ENCODE peak calls at places on chromosomes 2 and 18, in seven cellular contexts. A is activated CD4-positive, alpha-beta T cell treated with anti-CD3 and anti-CD28 coated beads, Interleukin-2, amount 50 U/mL, for 1 hour; K is spleen; Q is ovary; W is fibroblast of pulmonary artery; O is stimulated activated CD8-positive, alpha-beta memory T cell treated with anti-CD3 and anti-CD28 coated beads, Interleukin-2, amount 100 ng/mL, for 48 hours; U is ureter. V is an unnamed sample.

GRCh38 chr18:52903858-52904257 is 563.9 kb downstream of the DCC start:
- DNase-seq in A (no peak), K (no peak), Q (no peak), W (peak; percentile 6), O (no peak), U (no peak), V (no peak)

GRCh38 chr2:219643084-219643473 is 15.6 kb downstream of the SLC4A3 start:
- DNase-seq in A (no peak), K (no peak), Q (peak; percentile 40), W (no peak), O (no peak), U (no peak), V (no peak)

GRCh38 chr2:147845608-147846002 is 776 bp downstream of the ACVR2A start:
- DNase-seq in A (no peak), K (no peak), Q (no peak), W (peak; percentile 18), O (no peak), U (no peak), V (peak; percentile 30)

GRCh38 chr2:172927381-172928357 is 148.0 kb upstream of the MAP3K20 start:
- DNase-seq in A (no peak), K (no peak), Q (no peak), W (peak; percentile 85), O (no peak), U (peak; percentile 65), V (no peak)

GRCh38 chr2:199228887-199229819 is 228.6 kb downstream of the SATB2 start:
- DNase-seq in A (no peak), K (peak; percentile 49), Q (no peak), W (peak; percentile 54), O (peak; percentile 0), U (no peak), V (peak; percentile 68)

GRCh38 chr2:2825516-2826208 is 494.6 kb upstream of the MYT1L start:
- DNase-seq in A (no peak), K (peak; percentile 68), Q (no peak), W (no peak), O (no peak), U (peak; percentile 18), V (no peak)

GRCh38 chr2:236167297-236168109 is 683 bp downstream of the GBX2 start:
- DNase-seq in A (no peak), K (peak; percentile 71), Q (no peak), W (peak; percentile 59), O (no peak), U (no peak), V (peak; percentile 42)

GRCh38 chr2:33136570-33136969 is 189.8 kb downstream of the LTBP1 start:
- DNase-seq in A (no peak), K (no peak), Q (no peak), W (peak; percentile 41), O (no peak), U (no peak), V (no peak)

GRCh38 chr2:41966431-41966893 is 81.4 kb upstream of the PKDCC start:
- DNase-seq in A (no peak), K (no peak), Q (peak; percentile 75), W (peak; percentile 94), O (no peak), U (peak; percentile 85), V (peak; percentile 96)

GRCh38 chr2:54572262-54572635 is 116.1 kb downstream of the SPTBN1 start:
- DNase-seq in A (no peak), K (no peak), Q (no peak), W (peak; percentile 90), O (no peak), U (no peak), V (peak; percentile 92)

GRCh38 chr2:236155406-236155805 is 12.8 kb downstream of the GBX2 start:
- DNase-seq in A (no peak), K (peak; percentile 21), Q (no peak), W (no peak), O (no peak), U (no peak), V (no peak)

GRCh38 chr2:174510583-174511189 is 23.9 kb upstream of the GPR155 start:
- DNase-seq in A (no peak), K (no peak), Q (no peak), W (peak; percentile 17), O (no peak), U (no peak), V (peak; percentile 17)

GRCh38 chr2:111054791-111055627 is 65.7 kb upstream of the BCL2L11 start:
- DNase-seq in A (no peak), K (no peak), Q (no peak), W (no peak), O (peak; percentile 48), U (no peak), V (no peak)

GRCh38 chr2:175062787-175063585 is 57.8 kb upstream of the CHN1 start:
- DNase-seq in A (no peak), K (no peak), Q (no peak), W (no peak), O (no peak), U (no peak), V (peak; percentile 59)

GRCh38 chr2:85864654-85865053 is 24.1 kb downstream of the ST3GAL5 start:
- DNase-seq in A (no peak), K (no peak), Q (no peak), W (no peak), O (no peak), U (no peak), V (no peak)

GRCh38 chr2:58893645-58894336 is 652.7 kb upstream of the FANCL start:
- DNase-seq in A (no peak), K (no peak), Q (no peak), W (no peak), O (no peak), U (no peak), V (no peak)

GRCh38 chr2:217900010-217900779 is 102.6 kb downstream of the TNS1 start:
- DNase-seq in A (no peak), K (no peak), Q (no peak), W (no peak), O (no peak), U (no peak), V (no peak)

V was measured in mesenchymal stem cell.